ENCODE peak calls at places on chromosomes 5 and 9, in seven cellular contexts. X is sigmoid colon, Z is spleen, W is Peyer's patch, J is heart left ventricle, O is IMR-90, B is right lobe of liver. I is an unnamed sample.

GRCh38 chr9:93262537-93263310 is 78.8 kb downstream of the WNK2 start:
- DNase-seq in X (peak), Z (peak), W (no peak), J (peak), O (no peak), B (no peak), I (no peak)

GRCh38 chr5:35338169-35338476 is 107.8 kb upstream of the PRLR start:
- DNase-seq in X (no peak), Z (no peak), W (no peak), J (no peak), O (no peak), B (no peak), I (no peak)

GRCh38 chr9:87152206-87152605 is 204.9 kb upstream of the GAS1 start:
- DNase-seq in X (no peak), Z (no peak), W (no peak), J (no peak), O (no peak), B (no peak), I (no peak)

GRCh38 chr5:154421868-154422267 is 23.9 kb upstream of the SAP30L start:
- DNase-seq in X (no peak), Z (no peak), W (no peak), J (no peak), O (peak), B (no peak), I (no peak)

GRCh38 chr5:120817044-120817985 is 353.2 kb downstream of the PRR16 start:
- DNase-seq in X (no peak), Z (no peak), W (no peak), J (no peak), O (peak), B (no peak), I (no peak)

GRCh38 chr9:6538666-6539071 is 106.9 kb downstream of the GLDC start:
- DNase-seq in X (no peak), Z (no peak), W (no peak), J (no peak), O (peak), B (no peak), I (no peak)

GRCh38 chr5:1262381-1262780 is 32.5 kb downstream of the TERT start:
- DNase-seq in X (no peak), Z (no peak), W (no peak), J (no peak), O (peak), B (no peak), I (no peak)

GRCh38 chr5:160366230-160366629 is 4.2 kb downstream of the C1QTNF2 start:
- DNase-seq in X (no peak), Z (no peak), W (no peak), J (no peak), O (no peak), B (no peak), I (no peak)

GRCh38 chr9:129972816-129973215 is 70.2 kb downstream of the FNBP1 start:
- DNase-seq in X (peak), Z (no peak), W (no peak), J (no peak), O (no peak), B (no peak), I (no peak)

GRCh38 chr5:170522211-170523128 is 18.6 kb downstream of the KCNIP1 start:
- DNase-seq in X (no peak), Z (no peak), W (no peak), J (no peak), O (no peak), B (no peak), I (no peak)

GRCh38 chr5:177089146-177089545 is 2.4 kb downstream of the FGFR4 start:
- DNase-seq in X (peak), Z (no peak), W (no peak), J (no peak), O (no peak), B (no peak), I (no peak)

GRCh38 chr9:127905788-127906191 is 6.4 kb upstream of the ST6GALNAC6 start:
- DNase-seq in X (no peak), Z (peak), W (peak), J (no peak), O (no peak), B (no peak), I (no peak)

GRCh38 chr5:179129607-179130071 is 69.5 kb downstream of the ZNF354C start:
- DNase-seq in X (no peak), Z (peak), W (no peak), J (no peak), O (no peak), B (no peak), I (no peak)

GRCh38 chr5:55232194-55232984 is 1.0 kb downstream of the CCNO start:
- DNase-seq in X (no peak), Z (peak), W (no peak), J (no peak), O (no peak), B (peak), I (no peak)

GRCh38 chr5:21711854-21712752 is 1141.0 kb downstream of the CDH12 start:
- DNase-seq in X (no peak), Z (no peak), W (no peak), J (no peak), O (peak), B (no peak), I (no peak)

GRCh38 chr5:2103940-2104339 is 221.2 kb upstream of the IRX4 start:
- DNase-seq in X (no peak), Z (no peak), W (no peak), J (no peak), O (no peak), B (no peak), I (no peak)

GRCh38 chr9:129359871-129360536 is 181.9 kb upstream of the IER5L start:
- DNase-seq in X (no peak), Z (no peak), W (no peak), J (peak), O (no peak), B (no peak), I (no peak)

GRCh38 chr5:7330141-7330712 is 65.7 kb upstream of the ADCY2 start:
- DNase-seq in X (no peak), Z (no peak), W (no peak), J (no peak), O (no peak), B (no peak), I (no peak)

GRCh38 chr5:50995285-50995942 is 329.0 kb downstream of the PARP8 start:
- DNase-seq in X (no peak), Z (no peak), W (no peak), J (no peak), O (no peak), B (no peak), I (no peak)

GRCh38 chr9:13915591-13916301 is 398.2 kb downstream of the NFIB start:
- DNase-seq in X (no peak), Z (no peak), W (no peak), J (no peak), O (peak), B (no peak), I (no peak)

GRCh38 chr5:1188464-1188863 is 12.9 kb upstream of the SLC6A19 start:
- DNase-seq in X (no peak), Z (no peak), W (no peak), J (no peak), O (no peak), B (no peak), I (no peak)

GRCh38 chr5:56814361-56814962 is 887 bp upstream of the MAP3K1 start:
- DNase-seq in X (no peak), Z (peak), W (peak), J (peak), O (no peak), B (peak), I (no peak)

GRCh38 chr5:154352960-154353548 is 92.7 kb upstream of the SAP30L start:
- DNase-seq in X (peak), Z (no peak), W (no peak), J (no peak), O (no peak), B (no peak), I (no peak)

GRCh38 chr5:2651116-2651515 is 100.4 kb downstream of the IRX2 start:
- DNase-seq in X (no peak), Z (no peak), W (no peak), J (no peak), O (no peak), B (no peak), I (no peak)

GRCh38 chr9:125650271-125650737 is 56.7 kb downstream of the MAPKAP1 start:
- DNase-seq in X (no peak), Z (no peak), W (no peak), J (no peak), O (peak), B (no peak), I (peak)

GRCh38 chr5:126422994-126423788 is at the start of gene GRAMD2B:
- DNase-seq in X (peak), Z (peak), W (peak), J (peak), O (peak), B (peak), I (peak)
- TF ChIP-seq POLR2A in X (peak), Z (peak), W (peak), J (peak), O (peak), B (peak), I (peak)

GRCh38 chr5:149551227-149552037 is at the start of gene CSNK1A1:
- DNase-seq in X (peak), Z (peak), W (peak), J (peak), O (peak), B (peak), I (peak)
- TF ChIP-seq POLR2A in X (peak), Z (peak), W (peak), J (peak), O (peak), B (peak), I (peak)

DNA sequence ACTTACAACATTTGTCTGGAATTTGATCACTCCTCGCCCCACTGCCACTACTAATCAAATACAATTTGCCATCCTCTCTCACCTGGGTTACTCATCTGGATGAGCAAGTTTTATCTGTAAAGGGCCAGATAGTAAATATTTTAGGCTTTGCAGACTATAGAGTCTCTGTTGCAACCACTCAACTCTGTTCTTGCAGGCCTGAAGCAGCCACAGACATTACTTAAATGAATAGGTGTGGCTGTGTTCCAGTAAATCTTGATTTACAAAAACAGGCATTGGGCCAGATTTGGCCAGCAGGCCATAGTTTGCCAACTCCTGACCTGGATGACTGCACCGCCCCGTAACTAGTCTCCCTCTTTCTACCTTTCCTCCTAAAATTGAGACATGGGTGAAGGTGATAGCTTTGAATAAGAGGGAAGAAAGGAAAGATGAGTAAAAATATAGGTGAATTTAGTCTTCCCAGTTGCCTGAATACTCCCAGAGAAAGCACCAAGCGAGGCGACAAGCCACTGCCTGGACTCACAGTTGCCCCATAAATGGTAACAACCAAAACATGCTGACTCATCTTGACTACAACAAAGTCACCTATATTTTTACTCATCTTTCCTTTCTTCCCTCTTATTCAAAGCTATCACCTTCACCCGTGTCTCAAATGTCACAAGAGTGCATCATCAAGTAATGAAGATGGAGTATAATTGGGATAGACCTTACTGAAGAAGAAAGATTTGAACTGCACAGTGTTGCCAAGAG is 32.5 kb upstream of the SCAMP1 start:
- DNase-seq in X (no peak), Z (no peak), W (no peak), J (no peak), O (no peak), B (no peak), I (no peak)
- TF ChIP-seq POLR2A in X (no peak), Z (no peak), W (no peak), J (no peak), O (no peak), B (no peak), I (no peak)

DNA sequence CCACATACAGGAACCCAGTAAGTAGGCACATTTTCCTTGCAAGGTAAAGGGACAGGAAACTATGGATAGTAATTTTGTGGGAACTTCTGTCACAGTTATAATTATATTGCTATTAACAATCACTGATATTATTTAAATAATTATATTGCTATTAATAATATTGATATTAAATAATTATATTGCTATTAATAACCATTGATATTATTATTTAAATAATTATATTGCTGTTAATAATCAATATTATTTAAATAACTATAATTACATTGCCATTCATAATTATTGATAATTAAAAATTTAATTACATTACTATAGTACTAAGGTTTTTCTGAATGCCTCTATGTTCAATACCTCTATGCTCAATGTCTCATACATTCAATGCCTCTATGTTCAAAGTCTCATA is 385.6 kb upstream of the SGCD start:
- DNase-seq in X (no peak), Z (no peak), W (no peak), J (no peak), O (no peak), B (no peak), I (no peak)
- TF ChIP-seq POLR2A in X (no peak), Z (no peak), W (no peak), J (no peak), O (no peak), B (no peak), I (no peak)

GRCh38 chr9:110125207-110125751 is 82.7 kb downstream of the C9orf152 start:
- DNase-seq in X (peak), Z (peak), W (peak), J (peak), O (peak), B (peak), I (no peak)
- TF ChIP-seq POLR2A in X (peak), Z (peak), W (peak), J (no peak), O (peak), B (peak), I (no peak)

DNA sequence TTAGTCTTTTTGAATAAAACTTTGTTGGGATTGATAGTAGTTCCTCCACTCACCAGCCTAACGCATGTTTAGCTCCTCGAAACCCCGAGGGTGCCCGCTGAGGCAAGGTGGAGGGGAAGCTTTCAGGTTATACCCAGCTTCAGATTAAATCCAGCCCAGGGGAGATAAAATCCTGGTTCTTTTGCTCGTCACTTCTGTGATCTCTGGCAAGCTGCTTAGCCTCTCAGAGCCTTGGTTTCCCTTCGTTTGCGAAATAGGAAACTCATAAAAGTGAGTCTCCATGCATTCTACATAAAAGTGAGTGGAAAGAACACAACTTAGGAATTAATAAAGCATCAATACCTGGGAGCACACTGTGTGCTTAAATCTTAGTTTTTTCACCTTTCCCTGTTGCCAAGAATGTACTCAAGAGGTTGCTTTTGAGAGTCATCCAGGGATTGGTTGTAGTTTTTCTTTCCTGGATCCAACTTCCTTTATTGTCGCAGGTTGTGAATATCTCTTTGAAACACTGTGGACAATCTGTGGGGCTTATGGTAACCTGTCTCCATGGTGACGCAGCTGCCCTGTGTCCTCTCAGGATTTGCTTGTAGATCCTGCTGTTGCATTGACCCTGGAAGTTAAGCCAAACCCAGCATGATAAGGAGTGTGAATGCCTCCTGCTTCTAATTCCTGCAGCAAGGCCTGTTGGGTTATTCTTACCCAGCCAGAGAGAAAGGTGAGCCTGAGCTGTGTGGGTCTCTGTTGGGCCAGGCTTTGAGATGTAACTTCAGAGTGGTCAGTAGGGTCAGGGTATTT is 2.0 kb downstream of the GALNT12 start:
- DNase-seq in X (no peak), Z (no peak), W (no peak), J (no peak), O (no peak), B (no peak), I (no peak)
- TF ChIP-seq POLR2A in X (no peak), Z (no peak), W (no peak), J (no peak), O (no peak), B (no peak), I (no peak)

GRCh38 chr9:121233906-121234901 is 32.5 kb upstream of the RAB14 start:
- DNase-seq in X (no peak), Z (no peak), W (no peak), J (no peak), O (peak), B (no peak), I (no peak)
- TF ChIP-seq POLR2A in X (no peak), Z (no peak), W (no peak), J (no peak), O (no peak), B (no peak), I (no peak)

GRCh38 chr9:136799854-136800657 is 3.9 kb downstream of the CCDC183 start:
- DNase-seq in X (peak), Z (peak), W (peak), J (peak), O (peak), B (peak), I (peak)
- TF ChIP-seq POLR2A in X (peak), Z (no peak), W (peak), J (no peak), O (no peak), B (no peak), I (no peak)

I was measured in GM12892.